ENCODE peak calls at places on chromosome 14, in ten cellular contexts. U is HCT116, G is IMR-90, I is right lobe of liver, Q is uterus, C is A549, S is ovary, P is vagina, Y is suprapubic skin, M is Peyer's patch. K is an unnamed sample.
A peak's percentile ranks its signal among the peaks of the same experiment; 100 is the strongest.

GRCh38 chr14:54490448-54490805 is 1.6 kb upstream of the GMFB start:
- DNase-seq in U (no peak), G (no peak), I (no peak), Q (no peak), C (no peak), S (no peak), P (no peak), Y (no peak), M (no peak), K (no peak)

GRCh38 chr14:97306133-97306784 is 509.1 kb downstream of the VRK1 start:
- DNase-seq in U (no peak), G (no peak), I (no peak), Q (no peak), C (no peak), S (no peak), P (no peak), Y (no peak), M (no peak), K (no peak)

GRCh38 chr14:68974759-68975347 is 4.2 kb downstream of the ACTN1 start:
- DNase-seq in U (no peak), G (no peak), I (no peak), Q (no peak), C (no peak), S (no peak), P (no peak), Y (no peak), M (no peak), K (no peak)

GRCh38 chr14:102508410-102508773 is 1.2 kb downstream of the ANKRD9 start:
- DNase-seq in U (no peak), G (no peak), I (no peak), Q (no peak), C (peak; percentile 65), S (no peak), P (no peak), Y (no peak), M (peak; percentile 88), K (peak; percentile 67)

GRCh38 chr14:39469094-39469710 is 37.0 kb upstream of the FBXO33 start:
- DNase-seq in U (no peak), G (no peak), I (no peak), Q (no peak), C (peak; percentile 35), S (no peak), P (no peak), Y (no peak), M (no peak), K (no peak)

GRCh38 chr14:47959753-47960152 is 284.3 kb upstream of the MDGA2 start:
- DNase-seq in U (no peak), G (no peak), I (no peak), Q (no peak), C (no peak), S (no peak), P (no peak), Y (no peak), M (no peak), K (no peak)

GRCh38 chr14:104708606-104709268 is 15.3 kb upstream of the ADSS1 start:
- DNase-seq in U (no peak), G (peak; percentile 39), I (peak; percentile 62), Q (peak; percentile 71), C (peak; percentile 81), S (peak; percentile 49), P (no peak), Y (no peak), M (peak; percentile 82), K (peak; percentile 64)

GRCh38 chr14:33465952-33466700 is 484.7 kb downstream of the EGLN3 start:
- DNase-seq in U (no peak), G (no peak), I (no peak), Q (no peak), C (no peak), S (no peak), P (no peak), Y (no peak), M (no peak), K (no peak)

GRCh38 chr14:81940636-81941035 is 407.0 kb upstream of the SEL1L start:
- DNase-seq in U (no peak), G (no peak), I (no peak), Q (no peak), C (no peak), S (no peak), P (no peak), Y (no peak), M (no peak), K (no peak)

GRCh38 chr14:23640524-23641141 is 4.5 kb downstream of the DHRS2 start:
- DNase-seq in U (no peak), G (peak; percentile 49), I (no peak), Q (peak; percentile 80), C (no peak), S (peak; percentile 94), P (no peak), Y (no peak), M (no peak), K (peak; percentile 37)

GRCh38 chr14:57199911-57200310 is 68.8 kb downstream of the EXOC5 start:
- DNase-seq in U (no peak), G (peak; percentile 79), I (no peak), Q (no peak), C (peak; percentile 11), S (no peak), P (no peak), Y (no peak), M (no peak), K (no peak)

GRCh38 chr14:34436118-34436905 is 25.7 kb downstream of the SPTSSA start:
- DNase-seq in U (no peak), G (peak; percentile 87), I (no peak), Q (no peak), C (no peak), S (no peak), P (no peak), Y (no peak), M (no peak), K (no peak)

GRCh38 chr14:100850841-100851585 is 25.1 kb downstream of the MEG3 start:
- DNase-seq in U (peak; percentile 74), G (no peak), I (peak; percentile 82), Q (peak; percentile 54), C (peak; percentile 71), S (no peak), P (no peak), Y (no peak), M (peak; percentile 86), K (peak; percentile 89)

GRCh38 chr14:37253905-37254304 is 56.2 kb downstream of the MIPOL1 start:
- DNase-seq in U (no peak), G (peak; percentile 73), I (no peak), Q (no peak), C (no peak), S (no peak), P (no peak), Y (no peak), M (no peak), K (peak; percentile 6)

GRCh38 chr14:67447033-67447381 is 35.0 kb upstream of the PLEK2 start:
- DNase-seq in U (no peak), G (no peak), I (no peak), Q (no peak), C (no peak), S (no peak), P (no peak), Y (no peak), M (no peak), K (no peak)
- H3K4me1 ChIP-seq in U (no peaks in the 10 kb centered on the region), G (no peaks in the 10 kb centered on the region), I (no peaks in the 10 kb centered on the region), Q (no peaks in the 10 kb centered on the region), C (no peaks in the 10 kb centered on the region), S (no peaks in the 10 kb centered on the region), P (no peaks in the 10 kb centered on the region), Y (no peaks in the 10 kb centered on the region), M (no peaks in the 10 kb centered on the region), K (peaks cover 26% of the 10 kb centered on the region)

GRCh38 chr14:55911794-55912193 is 206.4 kb upstream of the PELI2 start:
- DNase-seq in U (no peak), G (no peak), I (no peak), Q (no peak), C (no peak), S (no peak), P (no peak), Y (no peak), M (no peak), K (no peak)
- TF ChIP-seq POLR2A in U (no peak), G (no peak), I (no peak), Q (no peak), C (no peak), S (no peak), P (no peak), Y (no peak), M (no peak), K (no peak)

DNA sequence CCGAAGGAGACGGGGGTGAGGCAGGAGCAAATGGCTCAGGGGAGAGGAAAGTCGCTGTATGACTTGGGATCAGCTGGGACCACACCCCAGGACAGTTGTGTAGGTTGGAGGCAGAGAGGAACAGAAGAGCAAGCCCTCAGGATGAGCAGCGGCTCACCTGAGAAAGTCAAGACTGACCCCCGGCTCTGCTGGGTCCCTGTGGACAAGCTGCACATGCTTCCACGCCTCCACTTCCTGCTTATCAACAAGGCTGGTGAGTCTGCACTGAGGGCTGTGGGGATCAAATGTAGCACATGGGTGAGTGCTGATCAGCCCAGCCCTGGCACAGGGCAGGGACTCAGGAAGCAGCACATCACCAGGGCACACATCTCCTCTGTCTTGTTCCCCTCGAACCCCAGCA is 92.1 kb downstream of the CHGA start:
- DNase-seq in U (no peak), G (no peak), I (no peak), Q (no peak), C (no peak), S (no peak), P (no peak), Y (no peak), M (no peak), K (no peak)
- H3K4me1 ChIP-seq in U (no peaks in the 10 kb centered on the region), G (no peaks in the 10 kb centered on the region), I (no peaks in the 10 kb centered on the region), Q (peaks cover 51% of the 10 kb centered on the region), C (peaks cover 10% of the 10 kb centered on the region), S (peaks cover 23% of the 10 kb centered on the region), P (peaks cover 79% of the 10 kb centered on the region), Y (peaks cover 34% of the 10 kb centered on the region), M (peaks cover 17% of the 10 kb centered on the region), K (peaks cover 43% of the 10 kb centered on the region)

GRCh38 chr14:20469242-20469889 is at the start of gene PNP:
- DNase-seq in U (peak; percentile 85), G (peak; percentile 85), I (peak; percentile 94), Q (peak; percentile 88), C (peak; percentile 92), S (peak; percentile 73), P (peak; percentile 94), Y (peak; percentile 95), M (peak; percentile 92), K (peak; percentile 89)
- TF ChIP-seq POLR2A in U (peak; percentile 99), G (peak; percentile 98), I (peak; percentile 99), Q (peak; percentile 91), C (peak; percentile 100), S (peak; percentile 72), P (peak; percentile 19), Y (peak; percentile 82), M (peak; percentile 100), K (peak; percentile 96)

GRCh38 chr14:95901014-95901413 is 24.4 kb downstream of the TUNAR start:
- DNase-seq in U (no peak), G (peak; percentile 33), I (no peak), Q (no peak), C (no peak), S (no peak), P (no peak), Y (peak; percentile 24), M (no peak), K (no peak)
- H3K4me1 ChIP-seq in U (no peaks in the 10 kb centered on the region), G (no peaks in the 10 kb centered on the region), I (no peaks in the 10 kb centered on the region), Q (no peaks in the 10 kb centered on the region), C (no peaks in the 10 kb centered on the region), S (no peaks in the 10 kb centered on the region), P (no peaks in the 10 kb centered on the region), Y (no peaks in the 10 kb centered on the region), M (no peaks in the 10 kb centered on the region), K (no peaks in the 10 kb centered on the region)

K was measured in body of pancreas.